ENCODE peak calls at places on chromosomes 13 and 19, in four cellular contexts. T, I, K and C are unnamed samples.
A peak's percentile ranks its signal among the peaks of the same experiment; 100 is the strongest.

GRCh38 chr19:37905936-37906867 is at the start of gene WDR87:
- DNase-seq in T (peak; percentile 82), I (no peak), K (peak; percentile 76), C (peak; percentile 30)

GRCh38 chr19:50719566-50719965 is at the start of gene SHANK1:
- DNase-seq in T (no peak), I (peak; percentile 17), K (no peak), C (no peak)

GRCh38 chr19:10888421-10888866 is 17.1 kb downstream of the CARM1 start:
- DNase-seq in T (no peak), I (no peak), K (no peak), C (no peak)

GRCh38 chr19:20151617-20152145 is 15.3 kb upstream of the ZNF486 start:
- DNase-seq in T (no peak), I (no peak), K (no peak), C (no peak)

GRCh38 chr13:69776937-69777336 is 330.7 kb upstream of the ATXN8OS start:
- DNase-seq in T (no peak), I (no peak), K (no peak), C (no peak)

GRCh38 chr13:32323912-32324311 is 8.6 kb downstream of the BRCA2 start:
- DNase-seq in T (no peak), I (peak; percentile 78), K (no peak), C (no peak)

GRCh38 chr19:31717316-31717715 is 368.1 kb upstream of the TSHZ3 start:
- DNase-seq in T (no peak), I (no peak), K (no peak), C (no peak)

GRCh38 chr19:4371209-4371897 is 28.0 kb downstream of the MPND start:
- DNase-seq in T (no peak), I (no peak), K (no peak), C (no peak)

GRCh38 chr13:77351326-77351725 is 24.4 kb upstream of the MYCBP2 start:
- DNase-seq in T (no peak), I (no peak), K (no peak), C (no peak)

GRCh38 chr19:39400997-39401548 is 5.6 kb upstream of the ZFP36 start:
- DNase-seq in T (no peak), I (no peak), K (no peak), C (peak; percentile 40)

GRCh38 chr13:94660695-94661324 is 51.5 kb downstream of the SOX21 start:
- DNase-seq in T (no peak), I (peak; percentile 41), K (no peak), C (no peak)

GRCh38 chr13:24161010-24161775 is 673 bp downstream of the SPATA13 start:
- DNase-seq in T (no peak), I (no peak), K (peak; percentile 80), C (no peak)

GRCh38 chr19:54153731-54154326 is 5.7 kb downstream of the LENG1 start:
- DNase-seq in T (no peak), I (no peak), K (no peak), C (no peak)

GRCh38 chr13:65091031-65091430 is 2139.1 kb downstream of the PCDH9 start:
- DNase-seq in T (no peak), I (no peak), K (no peak), C (no peak)

GRCh38 chr19:12789904-12790619 is 1.2 kb upstream of the JUNB start:
- DNase-seq in T (no peak), I (peak; percentile 93), K (peak; percentile 99), C (peak; percentile 99)

GRCh38 chr13:28533049-28533436 is 38.1 kb upstream of the FLT1 start:
- DNase-seq in T (no peak), I (no peak), K (no peak), C (no peak)

GRCh38 chr19:13212759-13213330 is 62.6 kb downstream of the IER2 start:
- DNase-seq in T (peak; percentile 60), I (peak; percentile 43), K (peak; percentile 87), C (peak; percentile 27)

GRCh38 chr13:27264181-27264580 is 6.4 kb upstream of the RASL11A start:
- DNase-seq in T (no peak), I (peak; percentile 89), K (no peak), C (no peak)

GRCh38 chr13:74288361-74288911 is 154.2 kb upstream of the KLF12 start:
- DNase-seq in T (no peak), I (no peak), K (peak; percentile 67), C (peak; percentile 68)

GRCh38 chr13:45325806-45326205 is 15.2 kb downstream of the TPT1 start:
- DNase-seq in T (no peak), I (peak; percentile 97), K (no peak), C (peak; percentile 65)

GRCh38 chr13:50129923-50130685 is 114.9 kb downstream of the KCNRG start:
- DNase-seq in T (no peak), I (no peak), K (peak; percentile 88), C (peak; percentile 52)

GRCh38 chr19:58572818-58573657 is at the start of gene MZF1:
- DNase-seq in T (peak; percentile 99), I (peak; percentile 100), K (peak; percentile 100), C (peak; percentile 100)

GRCh38 chr13:51687928-51688714 is 103.9 kb downstream of the WDFY2 start:
- DNase-seq in T (no peak), I (no peak), K (no peak), C (peak; percentile 33)

GRCh38 chr13:66805657-66806056 is 424.5 kb downstream of the PCDH9 start:
- DNase-seq in T (no peak), I (peak; percentile 54), K (no peak), C (no peak)

GRCh38 chr13:41802684-41803554 is 158.0 kb downstream of the VWA8 start:
- DNase-seq in T (no peak), I (peak; percentile 85), K (no peak), C (no peak)

GRCh38 chr13:87656311-87656710 is 14.9 kb upstream of the SLITRK5 start:
- DNase-seq in T (no peak), I (no peak), K (no peak), C (no peak)

GRCh38 chr19:7088999-7089398 is 19.5 kb downstream of the ZNF557 start:
- DNase-seq in T (no peak), I (no peak), K (no peak), C (no peak)

GRCh38 chr13:67353891-67354459 is 123.8 kb upstream of the PCDH9 start:
- DNase-seq in T (no peak), I (peak; percentile 27), K (no peak), C (no peak)

GRCh38 chr19:51402117-51402516 is 11.7 kb upstream of the C19orf84 start:
- DNase-seq in T (no peak), I (no peak), K (peak; percentile 19), C (no peak)

GRCh38 chr19:36030264-36031148 is 2.2 kb downstream of the CLIP3 start:
- DNase-seq in T (no peak), I (peak; percentile 53), K (no peak), C (no peak)

GRCh38 chr13:44140146-44140545 is 233.5 kb upstream of the SERP2 start:
- DNase-seq in T (no peak), I (no peak), K (no peak), C (no peak)

GRCh38 chr19:38221919-38222828 is 1.8 kb downstream of the DPF1 start:
- DNase-seq in T (no peak), I (no peak), K (no peak), C (no peak)

GRCh38 chr19:49999371-50000010 is 25.7 kb downstream of the VRK3 start:
- DNase-seq in T (no peak), I (no peak), K (no peak), C (no peak)

GRCh38 chr13:98050041-98050466 is 92.8 kb upstream of the FARP1 start:
- DNase-seq in T (no peak), I (peak; percentile 67), K (no peak), C (no peak)

GRCh38 chr13:38419312-38419873 is 69.7 kb downstream of the UFM1 start:
- DNase-seq in T (no peak), I (no peak), K (no peak), C (no peak)

GRCh38 chr13:38418286-38418685 is 68.6 kb downstream of the UFM1 start:
- DNase-seq in T (no peak), I (no peak), K (no peak), C (no peak)

GRCh38 chr13:38417241-38417640 is 67.6 kb downstream of the UFM1 start:
- DNase-seq in T (no peak), I (no peak), K (no peak), C (no peak)

GRCh38 chr13:38417727-38418126 is 68.1 kb downstream of the UFM1 start:
- DNase-seq in T (peak; percentile 13), I (peak; percentile 1), K (no peak), C (no peak)

DNA sequence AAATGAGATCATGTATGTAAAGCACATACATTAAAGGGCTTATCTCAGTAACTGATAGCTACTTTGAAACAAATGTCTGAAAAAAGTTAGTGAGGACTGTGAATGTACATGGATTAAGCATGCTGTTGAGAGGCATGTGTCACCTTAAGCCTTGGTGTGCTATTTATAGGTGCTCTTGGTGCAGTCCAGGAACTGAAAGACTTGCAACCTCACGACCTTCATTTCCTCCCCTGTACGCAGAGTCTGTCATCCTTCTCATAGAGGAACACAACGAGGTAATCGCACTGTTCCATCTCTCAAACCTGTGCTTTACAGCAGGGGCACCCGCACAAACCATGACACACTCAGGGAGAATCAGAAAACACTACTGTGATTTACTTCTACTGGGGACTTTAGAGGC is 65.6 kb downstream of the UFM1 start:
- DNase-seq in T (no peak), I (no peak), K (no peak), C (peak; percentile 51)
- H3K27ac ChIP-seq in T (no peak overlapping the region), I (no peak overlapping the region), K (no peak overlapping the region), C (peak overlapping the region; percentile 46)

GRCh38 chr19:3028305-3029069 is 593 bp downstream of the TLE2 start:
- DNase-seq in T (no peak), I (no peak), K (no peak), C (no peak)
- H3K27ac ChIP-seq in T (no peak overlapping the region), I (no peak overlapping the region), K (no peak overlapping the region), C (no peak overlapping the region)

DNA sequence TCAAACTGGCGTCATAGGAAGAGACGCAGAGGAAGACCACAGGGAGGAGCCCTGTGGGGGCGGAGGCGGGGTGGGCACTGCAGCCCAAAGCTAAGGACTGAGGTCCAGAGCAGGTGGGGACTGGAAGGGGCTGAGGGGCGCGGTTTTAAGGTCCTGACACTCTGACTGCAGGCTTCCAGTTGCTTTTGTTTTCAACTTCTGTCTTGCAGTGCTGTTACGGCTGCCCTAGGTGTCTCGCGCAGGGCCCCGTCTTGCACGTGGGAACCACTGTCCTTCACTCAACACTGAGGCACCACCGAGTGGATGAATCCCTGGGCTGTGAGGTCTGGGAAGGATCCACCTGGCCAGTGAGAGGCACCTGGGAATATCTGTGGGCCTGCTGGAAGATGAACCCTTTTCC is 76.0 kb downstream of the TEX29 start:
- DNase-seq in T (no peak), I (no peak), K (peak; percentile 51), C (no peak)
- H3K27ac ChIP-seq in T (no peak overlapping the region), I (no peak overlapping the region), K (no peak overlapping the region), C (no peak overlapping the region)

DNA sequence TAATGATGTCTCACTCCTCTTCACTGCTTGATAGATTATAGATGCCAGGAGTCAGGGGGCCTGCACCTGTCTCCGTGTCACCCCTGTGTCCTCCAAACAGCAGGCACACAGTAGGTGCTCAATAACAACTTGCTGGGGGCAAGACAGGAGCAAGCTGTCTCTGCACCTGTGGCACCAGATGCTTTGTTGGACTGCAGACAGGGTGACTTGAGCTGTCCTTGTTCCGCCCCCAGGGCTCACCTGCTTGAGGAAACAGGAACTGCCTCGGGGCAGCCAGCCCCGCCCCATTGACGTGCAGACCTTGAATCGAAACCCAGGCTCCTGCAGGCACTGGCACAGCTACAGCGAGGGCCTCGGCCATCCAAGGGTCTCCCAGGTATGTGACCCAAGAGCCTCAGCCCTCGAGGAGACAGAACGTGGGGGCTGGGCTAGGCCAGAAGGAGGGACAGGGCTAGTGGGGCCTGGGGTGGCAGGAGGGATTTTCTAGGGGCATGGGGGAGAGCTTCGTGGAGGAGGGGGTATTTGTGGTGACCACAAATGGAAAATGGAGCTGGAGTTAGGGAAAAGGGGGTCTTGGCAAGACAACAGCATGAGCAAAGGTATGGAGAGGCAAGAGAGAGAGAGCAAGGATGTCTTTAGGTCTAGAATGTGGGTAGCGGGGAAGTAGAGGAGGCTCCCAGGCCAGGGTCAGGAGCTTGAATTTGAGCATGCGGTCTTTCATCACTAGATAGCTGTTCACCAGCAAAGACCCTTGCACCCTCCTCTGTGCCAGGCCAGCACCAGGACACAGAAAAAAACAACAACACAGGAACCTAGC is at the start of gene HSH2D:
- DNase-seq in T (peak; percentile 54), I (no peak), K (peak; percentile 80), C (peak; percentile 47)
- H3K27ac ChIP-seq in T (no peak within 1 kb of the TSS), I (no peak within 1 kb of the TSS), K (no peak within 1 kb of the TSS), C (no peak within 1 kb of the TSS)